ENCODE peak calls at places on chromosomes 11 and 22, in seven cellular contexts. One of them, this sample, is unnamed.

GRCh38 chr22:50503475-50504145 is 3.9 kb downstream of the LMF2 start:
- DNase-seq in activated T-helper 1 cell treated with anti-CD3 and anti-CD28 coated beads, Interleukin-12 subunit alpha, Interleukin-12 subunit beta, Interleukin-2, Interleukin-4 antibody, amounts not matched to agents 30 ng/mL and 10 ng/mL and 1 ng/mL, durations not matched to agents 14 hours and 24 hours and 36 hours: no peak
- DNase-seq in amniotic epithelial cell: no peak
- DNase-seq in neuronal stem cell: no peak
- DNase-seq in iPS DF 6.9: no peak
- DNase-seq in ACHN: no peak
- DNase-seq in stomach: no peak
- DNase-seq in this sample: no peak

GRCh38 chr11:116773203-116774112 is 671 bp upstream of the BUD13 start:
- DNase-seq in amniotic epithelial cell: peak; percentile 59
- DNase-seq in iPS DF 6.9: no peak
- DNase-seq in activated T-helper 1 cell treated with anti-CD3 and anti-CD28 coated beads, Interleukin-12 subunit alpha, Interleukin-12 subunit beta, Interleukin-2, Interleukin-4 antibody, amounts not matched to agents 30 ng/mL and 10 ng/mL and 1 ng/mL, durations not matched to agents 14 hours and 24 hours and 36 hours: no peak
- DNase-seq in neuronal stem cell: no peak
- DNase-seq in ACHN: peak; percentile 30
- DNase-seq in stomach: no peak
- DNase-seq in this sample: no peak

GRCh38 chr11:119356349-119357031 is 10.0 kb upstream of the MFRP start:
- DNase-seq in activated T-helper 1 cell treated with anti-CD3 and anti-CD28 coated beads, Interleukin-12 subunit alpha, Interleukin-12 subunit beta, Interleukin-2, Interleukin-4 antibody, amounts not matched to agents 30 ng/mL and 10 ng/mL and 1 ng/mL, durations not matched to agents 14 hours and 24 hours and 36 hours: peak; percentile 61
- DNase-seq in ACHN: peak; percentile 77
- DNase-seq in neuronal stem cell: peak; percentile 72
- DNase-seq in stomach: peak; percentile 85
- DNase-seq in iPS DF 6.9: no peak
- DNase-seq in amniotic epithelial cell: peak; percentile 59
- DNase-seq in this sample: no peak

GRCh38 chr11:94820480-94820879 is 52.3 kb downstream of the AMOTL1 start:
- DNase-seq in ACHN: no peak
- DNase-seq in activated T-helper 1 cell treated with anti-CD3 and anti-CD28 coated beads, Interleukin-12 subunit alpha, Interleukin-12 subunit beta, Interleukin-2, Interleukin-4 antibody, amounts not matched to agents 30 ng/mL and 10 ng/mL and 1 ng/mL, durations not matched to agents 14 hours and 24 hours and 36 hours: no peak
- DNase-seq in stomach: no peak
- DNase-seq in amniotic epithelial cell: no peak
- DNase-seq in iPS DF 6.9: no peak
- DNase-seq in neuronal stem cell: no peak
- DNase-seq in this sample: no peak

GRCh38 chr11:63880031-63880841 is 36.7 kb downstream of the RCOR2 start:
- DNase-seq in iPS DF 6.9: no peak
- DNase-seq in activated T-helper 1 cell treated with anti-CD3 and anti-CD28 coated beads, Interleukin-12 subunit alpha, Interleukin-12 subunit beta, Interleukin-2, Interleukin-4 antibody, amounts not matched to agents 30 ng/mL and 10 ng/mL and 1 ng/mL, durations not matched to agents 14 hours and 24 hours and 36 hours: no peak
- DNase-seq in stomach: no peak
- DNase-seq in amniotic epithelial cell: peak; percentile 57
- DNase-seq in neuronal stem cell: no peak
- DNase-seq in ACHN: no peak
- DNase-seq in this sample: no peak

GRCh38 chr11:103525069-103525468 is 415.8 kb downstream of the DYNC2H1 start:
- DNase-seq in amniotic epithelial cell: peak; percentile 59
- DNase-seq in neuronal stem cell: no peak
- DNase-seq in ACHN: no peak
- DNase-seq in activated T-helper 1 cell treated with anti-CD3 and anti-CD28 coated beads, Interleukin-12 subunit alpha, Interleukin-12 subunit beta, Interleukin-2, Interleukin-4 antibody, amounts not matched to agents 30 ng/mL and 10 ng/mL and 1 ng/mL, durations not matched to agents 14 hours and 24 hours and 36 hours: no peak
- DNase-seq in iPS DF 6.9: no peak
- DNase-seq in stomach: no peak
- DNase-seq in this sample: no peak

GRCh38 chr22:29335656-29336055 is 20.2 kb upstream of the RASL10A start:
- DNase-seq in neuronal stem cell: no peak
- DNase-seq in activated T-helper 1 cell treated with anti-CD3 and anti-CD28 coated beads, Interleukin-12 subunit alpha, Interleukin-12 subunit beta, Interleukin-2, Interleukin-4 antibody, amounts not matched to agents 30 ng/mL and 10 ng/mL and 1 ng/mL, durations not matched to agents 14 hours and 24 hours and 36 hours: no peak
- DNase-seq in amniotic epithelial cell: no peak
- DNase-seq in iPS DF 6.9: no peak
- DNase-seq in ACHN: no peak
- DNase-seq in stomach: no peak
- DNase-seq in this sample: no peak

GRCh38 chr11:107780136-107780535 is 68.3 kb upstream of the SLN start:
- DNase-seq in ACHN: no peak
- DNase-seq in neuronal stem cell: no peak
- DNase-seq in amniotic epithelial cell: peak; percentile 36
- DNase-seq in activated T-helper 1 cell treated with anti-CD3 and anti-CD28 coated beads, Interleukin-12 subunit alpha, Interleukin-12 subunit beta, Interleukin-2, Interleukin-4 antibody, amounts not matched to agents 30 ng/mL and 10 ng/mL and 1 ng/mL, durations not matched to agents 14 hours and 24 hours and 36 hours: no peak
- DNase-seq in iPS DF 6.9: no peak
- DNase-seq in stomach: no peak
- DNase-seq in this sample: no peak

GRCh38 chr22:38148252-38148651 is 33.4 kb downstream of the PLA2G6 start:
- DNase-seq in amniotic epithelial cell: peak; percentile 80
- DNase-seq in activated T-helper 1 cell treated with anti-CD3 and anti-CD28 coated beads, Interleukin-12 subunit alpha, Interleukin-12 subunit beta, Interleukin-2, Interleukin-4 antibody, amounts not matched to agents 30 ng/mL and 10 ng/mL and 1 ng/mL, durations not matched to agents 14 hours and 24 hours and 36 hours: no peak
- DNase-seq in ACHN: peak; percentile 37
- DNase-seq in neuronal stem cell: no peak
- DNase-seq in stomach: no peak
- DNase-seq in iPS DF 6.9: no peak
- DNase-seq in this sample: no peak

GRCh38 chr11:96213500-96213899 is 129.5 kb downstream of the MAML2 start:
- DNase-seq in neuronal stem cell: no peak
- DNase-seq in amniotic epithelial cell: peak; percentile 94
- DNase-seq in iPS DF 6.9: no peak
- DNase-seq in activated T-helper 1 cell treated with anti-CD3 and anti-CD28 coated beads, Interleukin-12 subunit alpha, Interleukin-12 subunit beta, Interleukin-2, Interleukin-4 antibody, amounts not matched to agents 30 ng/mL and 10 ng/mL and 1 ng/mL, durations not matched to agents 14 hours and 24 hours and 36 hours: no peak
- DNase-seq in ACHN: peak; percentile 44
- DNase-seq in stomach: no peak
- DNase-seq in this sample: no peak

GRCh38 chr11:61362542-61362875 is 335 bp downstream of the TMEM138 start:
- DNase-seq in neuronal stem cell: no peak
- DNase-seq in activated T-helper 1 cell treated with anti-CD3 and anti-CD28 coated beads, Interleukin-12 subunit alpha, Interleukin-12 subunit beta, Interleukin-2, Interleukin-4 antibody, amounts not matched to agents 30 ng/mL and 10 ng/mL and 1 ng/mL, durations not matched to agents 14 hours and 24 hours and 36 hours: peak; percentile 16
- DNase-seq in ACHN: peak; percentile 55
- DNase-seq in iPS DF 6.9: no peak
- DNase-seq in amniotic epithelial cell: peak; percentile 50
- DNase-seq in stomach: no peak
- DNase-seq in this sample: no peak

GRCh38 chr22:21076907-21077625 is 31.3 kb downstream of the LRRC74B start:
- DNase-seq in neuronal stem cell: no peak
- DNase-seq in ACHN: no peak
- DNase-seq in stomach: no peak
- DNase-seq in iPS DF 6.9: no peak
- DNase-seq in activated T-helper 1 cell treated with anti-CD3 and anti-CD28 coated beads, Interleukin-12 subunit alpha, Interleukin-12 subunit beta, Interleukin-2, Interleukin-4 antibody, amounts not matched to agents 30 ng/mL and 10 ng/mL and 1 ng/mL, durations not matched to agents 14 hours and 24 hours and 36 hours: no peak
- DNase-seq in amniotic epithelial cell: no peak
- DNase-seq in this sample: no peak

GRCh38 chr11:45148276-45148675 is 1.8 kb downstream of the PRDM11 start:
- DNase-seq in neuronal stem cell: no peak
- DNase-seq in activated T-helper 1 cell treated with anti-CD3 and anti-CD28 coated beads, Interleukin-12 subunit alpha, Interleukin-12 subunit beta, Interleukin-2, Interleukin-4 antibody, amounts not matched to agents 30 ng/mL and 10 ng/mL and 1 ng/mL, durations not matched to agents 14 hours and 24 hours and 36 hours: no peak
- DNase-seq in amniotic epithelial cell: no peak
- DNase-seq in ACHN: no peak
- DNase-seq in stomach: no peak
- DNase-seq in iPS DF 6.9: no peak
- DNase-seq in this sample: no peak

GRCh38 chr11:44804449-44805151 is 77.8 kb downstream of the TSPAN18 start:
- DNase-seq in amniotic epithelial cell: no peak
- DNase-seq in iPS DF 6.9: no peak
- DNase-seq in stomach: no peak
- DNase-seq in ACHN: no peak
- DNase-seq in activated T-helper 1 cell treated with anti-CD3 and anti-CD28 coated beads, Interleukin-12 subunit alpha, Interleukin-12 subunit beta, Interleukin-2, Interleukin-4 antibody, amounts not matched to agents 30 ng/mL and 10 ng/mL and 1 ng/mL, durations not matched to agents 14 hours and 24 hours and 36 hours: no peak
- DNase-seq in neuronal stem cell: no peak
- DNase-seq in this sample: no peak

GRCh38 chr22:22407061-22407460 is 101.5 kb downstream of the ZNF280B start:
- DNase-seq in neuronal stem cell: no peak
- DNase-seq in activated T-helper 1 cell treated with anti-CD3 and anti-CD28 coated beads, Interleukin-12 subunit alpha, Interleukin-12 subunit beta, Interleukin-2, Interleukin-4 antibody, amounts not matched to agents 30 ng/mL and 10 ng/mL and 1 ng/mL, durations not matched to agents 14 hours and 24 hours and 36 hours: no peak
- DNase-seq in stomach: no peak
- DNase-seq in amniotic epithelial cell: no peak
- DNase-seq in iPS DF 6.9: no peak
- DNase-seq in ACHN: no peak
- DNase-seq in this sample: no peak

This sample was measured in iPS DF 19.7.